ENCODE peak calls at places on chromosome 13, in seven cellular contexts. One of them, this sample, is unnamed.

GRCh38 chr13:20116213-20116612 is 44.6 kb downstream of the GJA3 start:
- DNase-seq in suprapubic skin: no peak
- DNase-seq in spleen: no peak
- DNase-seq in A549: no peak
- DNase-seq in H1: no peak
- DNase-seq in neural progenitor cell: no peak
- DNase-seq in tibial nerve: no peak
- DNase-seq in this sample: no peak

GRCh38 chr13:91383836-91384235 is 14.6 kb upstream of the GPC5 start:
- DNase-seq in suprapubic skin: no peak
- DNase-seq in spleen: no peak
- DNase-seq in A549: no peak
- DNase-seq in H1: no peak
- DNase-seq in neural progenitor cell: no peak
- DNase-seq in tibial nerve: no peak
- DNase-seq in this sample: no peak

GRCh38 chr13:48615017-48615416 is 38.7 kb upstream of the CYSLTR2 start:
- DNase-seq in suprapubic skin: no peak
- DNase-seq in spleen: no peak
- DNase-seq in A549: no peak
- DNase-seq in H1: no peak
- DNase-seq in neural progenitor cell: no peak
- DNase-seq in tibial nerve: no peak
- DNase-seq in this sample: no peak

GRCh38 chr13:104648291-104648690 is 1582.1 kb upstream of the SLC10A2 start:
- DNase-seq in suprapubic skin: no peak
- DNase-seq in spleen: no peak
- DNase-seq in A549: no peak
- DNase-seq in H1: no peak
- DNase-seq in neural progenitor cell: no peak
- DNase-seq in tibial nerve: no peak
- DNase-seq in this sample: no peak

GRCh38 chr13:98262307-98262706 is 85.2 kb upstream of the RNF113B start:
- DNase-seq in suprapubic skin: no peak
- DNase-seq in spleen: no peak
- DNase-seq in A549: no peak
- DNase-seq in H1: no peak
- DNase-seq in neural progenitor cell: no peak
- DNase-seq in tibial nerve: no peak
- DNase-seq in this sample: no peak

GRCh38 chr13:97125810-97126738 is 96.1 kb upstream of the MBNL2 start:
- DNase-seq in suprapubic skin: peak
- DNase-seq in spleen: no peak
- DNase-seq in A549: no peak
- DNase-seq in H1: no peak
- DNase-seq in neural progenitor cell: no peak
- DNase-seq in tibial nerve: no peak
- DNase-seq in this sample: no peak

GRCh38 chr13:36192166-36192565 is 22.2 kb downstream of the SOHLH2 start:
- DNase-seq in suprapubic skin: no peak
- DNase-seq in spleen: no peak
- DNase-seq in A549: no peak
- DNase-seq in H1: no peak
- DNase-seq in neural progenitor cell: no peak
- DNase-seq in tibial nerve: no peak
- DNase-seq in this sample: no peak

GRCh38 chr13:48505597-48506091 is 27.2 kb downstream of the RCBTB2 start:
- DNase-seq in suprapubic skin: no peak
- DNase-seq in spleen: no peak
- DNase-seq in A549: no peak
- DNase-seq in H1: no peak
- DNase-seq in neural progenitor cell: no peak
- DNase-seq in tibial nerve: no peak
- DNase-seq in this sample: no peak

GRCh38 chr13:95535243-95535642 is 17.3 kb upstream of the CLDN10 start:
- DNase-seq in suprapubic skin: no peak
- DNase-seq in spleen: no peak
- DNase-seq in A549: peak
- DNase-seq in H1: no peak
- DNase-seq in neural progenitor cell: no peak
- DNase-seq in tibial nerve: no peak
- DNase-seq in this sample: no peak

GRCh38 chr13:107211073-107211472 is 643.1 kb upstream of the ARGLU1 start:
- DNase-seq in suprapubic skin: peak
- DNase-seq in spleen: no peak
- DNase-seq in A549: peak
- DNase-seq in H1: peak
- DNase-seq in neural progenitor cell: peak
- DNase-seq in tibial nerve: peak
- DNase-seq in this sample: peak

GRCh38 chr13:94352057-94352456 is 127.4 kb downstream of the DCT start:
- DNase-seq in suprapubic skin: no peak
- DNase-seq in spleen: no peak
- DNase-seq in A549: no peak
- DNase-seq in H1: no peak
- DNase-seq in neural progenitor cell: no peak
- DNase-seq in tibial nerve: no peak
- DNase-seq in this sample: no peak

GRCh38 chr13:79336971-79337370 is 69.1 kb downstream of the RBM26 start:
- DNase-seq in suprapubic skin: no peak
- DNase-seq in spleen: no peak
- DNase-seq in A549: no peak
- DNase-seq in H1: no peak
- DNase-seq in neural progenitor cell: no peak
- DNase-seq in tibial nerve: no peak
- DNase-seq in this sample: no peak

GRCh38 chr13:48424212-48424611 is 11.3 kb upstream of the LPAR6 start:
- DNase-seq in suprapubic skin: no peak
- DNase-seq in spleen: no peak
- DNase-seq in A549: no peak
- DNase-seq in H1: no peak
- DNase-seq in neural progenitor cell: no peak
- DNase-seq in tibial nerve: no peak
- DNase-seq in this sample: no peak

GRCh38 chr13:49814551-49815270 is 22.2 kb upstream of the KPNA3 start:
- DNase-seq in suprapubic skin: no peak
- DNase-seq in spleen: no peak
- DNase-seq in A549: no peak
- DNase-seq in H1: no peak
- DNase-seq in neural progenitor cell: no peak
- DNase-seq in tibial nerve: no peak
- DNase-seq in this sample: no peak

GRCh38 chr13:19172007-19172646 is 9.5 kb downstream of the TUBA3C start:
- DNase-seq in suprapubic skin: no peak
- DNase-seq in spleen: peak
- DNase-seq in A549: no peak
- DNase-seq in H1: no peak
- DNase-seq in neural progenitor cell: no peak
- DNase-seq in tibial nerve: no peak
- DNase-seq in this sample: no peak

GRCh38 chr13:51136276-51136980 is 25.4 kb upstream of the C13orf42 start:
- DNase-seq in suprapubic skin: no peak
- DNase-seq in spleen: no peak
- DNase-seq in A549: no peak
- DNase-seq in H1: peak
- DNase-seq in neural progenitor cell: no peak
- DNase-seq in tibial nerve: no peak
- DNase-seq in this sample: no peak

GRCh38 chr13:111359930-111360329 is 39.5 kb downstream of the TEX29 start:
- DNase-seq in suprapubic skin: no peak
- DNase-seq in spleen: no peak
- DNase-seq in A549: no peak
- DNase-seq in H1: no peak
- DNase-seq in neural progenitor cell: no peak
- DNase-seq in tibial nerve: no peak
- DNase-seq in this sample: no peak

GRCh38 chr13:93535256-93535655 is 308.6 kb downstream of the GPC6 start:
- DNase-seq in suprapubic skin: no peak
- DNase-seq in spleen: no peak
- DNase-seq in A549: no peak
- DNase-seq in H1: no peak
- DNase-seq in neural progenitor cell: no peak
- DNase-seq in tibial nerve: no peak
- DNase-seq in this sample: no peak

GRCh38 chr13:89097994-89098393 is 1426.8 kb downstream of the SLITRK5 start:
- DNase-seq in suprapubic skin: no peak
- DNase-seq in spleen: no peak
- DNase-seq in A549: no peak
- DNase-seq in H1: no peak
- DNase-seq in neural progenitor cell: no peak
- DNase-seq in tibial nerve: no peak
- DNase-seq in this sample: no peak

GRCh38 chr13:67223024-67223423 is 7.1 kb downstream of the PCDH9 start:
- DNase-seq in suprapubic skin: no peak
- DNase-seq in spleen: no peak
- DNase-seq in A549: no peak
- DNase-seq in H1: no peak
- DNase-seq in neural progenitor cell: no peak
- DNase-seq in tibial nerve: no peak
- DNase-seq in this sample: no peak

GRCh38 chr13:111413407-111414187 is 93.2 kb downstream of the TEX29 start:
- DNase-seq in suprapubic skin: no peak
- DNase-seq in spleen: no peak
- DNase-seq in A549: no peak
- DNase-seq in H1: no peak
- DNase-seq in neural progenitor cell: no peak
- DNase-seq in tibial nerve: no peak
- DNase-seq in this sample: no peak

GRCh38 chr13:42474954-42475353 is 99.0 kb upstream of the TNFSF11 start:
- DNase-seq in suprapubic skin: no peak
- DNase-seq in spleen: no peak
- DNase-seq in A549: no peak
- DNase-seq in H1: no peak
- DNase-seq in neural progenitor cell: no peak
- DNase-seq in tibial nerve: no peak
- DNase-seq in this sample: no peak

GRCh38 chr13:104837756-104838155 is 1697.7 kb downstream of the EFNB2 start:
- DNase-seq in suprapubic skin: no peak
- DNase-seq in spleen: no peak
- DNase-seq in A549: no peak
- DNase-seq in H1: no peak
- DNase-seq in neural progenitor cell: no peak
- DNase-seq in tibial nerve: no peak
- DNase-seq in this sample: no peak

GRCh38 chr13:45402641-45403040 is 15.5 kb downstream of the SLC25A30 start:
- DNase-seq in suprapubic skin: no peak
- DNase-seq in spleen: no peak
- DNase-seq in A549: no peak
- DNase-seq in H1: no peak
- DNase-seq in neural progenitor cell: no peak
- DNase-seq in tibial nerve: no peak
- DNase-seq in this sample: no peak

GRCh38 chr13:30700364-30700763 is 35.0 kb upstream of the ALOX5AP start:
- DNase-seq in suprapubic skin: no peak
- DNase-seq in spleen: no peak
- DNase-seq in A549: no peak
- DNase-seq in H1: no peak
- DNase-seq in neural progenitor cell: no peak
- DNase-seq in tibial nerve: no peak
- DNase-seq in this sample: no peak
- H3K27ac ChIP-seq in suprapubic skin: no peak
- H3K27ac ChIP-seq in spleen: no peak
- H3K27ac ChIP-seq in A549: no peak
- H3K27ac ChIP-seq in H1: no peak
- H3K27ac ChIP-seq in neural progenitor cell: no peak
- H3K27ac ChIP-seq in tibial nerve: no peak
- H3K27ac ChIP-seq in this sample: no peak

DNA sequence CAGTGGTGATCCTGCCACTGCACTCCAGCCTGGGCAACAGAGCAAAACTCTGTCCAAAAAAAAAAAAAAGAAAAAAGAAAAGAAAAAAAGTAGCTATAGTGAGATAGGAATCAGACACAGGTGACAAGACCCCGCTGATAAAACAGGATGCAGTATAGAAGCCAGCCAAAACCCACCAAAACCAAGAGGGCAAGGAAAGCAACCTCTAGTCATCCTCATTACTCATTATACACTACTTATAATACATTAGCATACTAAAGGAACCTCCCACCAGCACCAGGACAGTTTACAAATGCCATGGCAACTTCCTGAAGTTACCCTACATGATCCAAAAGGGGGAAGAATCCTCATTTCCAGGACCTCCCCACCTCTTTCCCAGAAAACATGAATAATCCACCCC is 35.5 kb upstream of the UBL3 start:
- DNase-seq in suprapubic skin: no peak
- DNase-seq in spleen: no peak
- DNase-seq in A549: no peak
- DNase-seq in H1: no peak
- DNase-seq in neural progenitor cell: no peak
- DNase-seq in tibial nerve: no peak
- DNase-seq in this sample: no peak
- H3K27ac ChIP-seq in suprapubic skin: no peak
- H3K27ac ChIP-seq in spleen: no peak
- H3K27ac ChIP-seq in A549: no peak
- H3K27ac ChIP-seq in H1: no peak
- H3K27ac ChIP-seq in neural progenitor cell: no peak
- H3K27ac ChIP-seq in tibial nerve: no peak
- H3K27ac ChIP-seq in this sample: no peak

GRCh38 chr13:23579072-23579885 is 9.1 kb downstream of the TNFRSF19 start:
- DNase-seq in suprapubic skin: peak
- DNase-seq in spleen: peak
- DNase-seq in A549: peak
- DNase-seq in H1: peak
- DNase-seq in neural progenitor cell: peak
- DNase-seq in tibial nerve: peak
- DNase-seq in this sample: no peak

GRCh38 chr13:23583491-23583890 is 13.3 kb downstream of the TNFRSF19 start:
- DNase-seq in suprapubic skin: no peak
- DNase-seq in spleen: no peak
- DNase-seq in A549: no peak
- DNase-seq in H1: no peak
- DNase-seq in neural progenitor cell: no peak
- DNase-seq in tibial nerve: no peak
- DNase-seq in this sample: no peak

GRCh38 chr13:23584275-23584674 is 14.1 kb downstream of the TNFRSF19 start:
- DNase-seq in suprapubic skin: no peak
- DNase-seq in spleen: no peak
- DNase-seq in A549: no peak
- DNase-seq in H1: no peak
- DNase-seq in neural progenitor cell: no peak
- DNase-seq in tibial nerve: no peak
- DNase-seq in this sample: no peak

GRCh38 chr13:23578411-23579071 is 8.3 kb downstream of the TNFRSF19 start:
- DNase-seq in suprapubic skin: peak
- DNase-seq in spleen: peak
- DNase-seq in A549: peak
- DNase-seq in H1: peak
- DNase-seq in neural progenitor cell: peak
- DNase-seq in tibial nerve: peak
- DNase-seq in this sample: no peak

GRCh38 chr13:23579886-23580706 is 9.9 kb downstream of the TNFRSF19 start:
- DNase-seq in suprapubic skin: no peak
- DNase-seq in spleen: no peak
- DNase-seq in A549: no peak
- DNase-seq in H1: peak
- DNase-seq in neural progenitor cell: peak
- DNase-seq in tibial nerve: no peak
- DNase-seq in this sample: no peak
- H3K27ac ChIP-seq in suprapubic skin: peak
- H3K27ac ChIP-seq in spleen: peak
- H3K27ac ChIP-seq in A549: peak
- H3K27ac ChIP-seq in H1: no peak
- H3K27ac ChIP-seq in neural progenitor cell: no peak
- H3K27ac ChIP-seq in tibial nerve: no peak
- H3K27ac ChIP-seq in this sample: no peak

GRCh38 chr13:26423634-26424033 is 133.8 kb upstream of the WASF3 start:
- DNase-seq in suprapubic skin: no peak
- DNase-seq in spleen: no peak
- DNase-seq in A549: no peak
- DNase-seq in H1: no peak
- DNase-seq in neural progenitor cell: no peak
- DNase-seq in tibial nerve: no peak
- DNase-seq in this sample: no peak
- H3K27ac ChIP-seq in suprapubic skin: peak
- H3K27ac ChIP-seq in spleen: no peak
- H3K27ac ChIP-seq in A549: no peak
- H3K27ac ChIP-seq in H1: peak
- H3K27ac ChIP-seq in neural progenitor cell: no peak
- H3K27ac ChIP-seq in tibial nerve: no peak
- H3K27ac ChIP-seq in this sample: no peak

This sample was measured in SK-N-MC.